ENCODE peak calls at places on chromosomes 16 and 17, in seven cellular contexts. One of them, this sample, is unnamed.

GRCh38 chr16:72129976-72130656 is 36.5 kb downstream of the DHX38 start:
- DNase-seq in adrenal gland: no peak
- DNase-seq in cardiac muscle cell: no peak
- DNase-seq in neural progenitor cell: no peak
- DNase-seq in fibroblast of the aortic adventitia: no peak
- DNase-seq in coronary artery: no peak
- DNase-seq in upper lobe of left lung: no peak
- DNase-seq in this sample: no peak

GRCh38 chr16:88768041-88768876 is 16.8 kb downstream of the PIEZO1 start:
- DNase-seq in upper lobe of left lung: peak; percentile 95
- DNase-seq in neural progenitor cell: peak; percentile 65
- DNase-seq in coronary artery: no peak
- DNase-seq in cardiac muscle cell: peak; percentile 87
- DNase-seq in fibroblast of the aortic adventitia: peak; percentile 69
- DNase-seq in adrenal gland: peak; percentile 40
- DNase-seq in this sample: no peak

GRCh38 chr16:77745972-77746371 is 23.7 kb downstream of the NUDT7 start:
- DNase-seq in adrenal gland: no peak
- DNase-seq in neural progenitor cell: no peak
- DNase-seq in upper lobe of left lung: no peak
- DNase-seq in coronary artery: no peak
- DNase-seq in fibroblast of the aortic adventitia: peak; percentile 3
- DNase-seq in cardiac muscle cell: no peak
- DNase-seq in this sample: no peak

GRCh38 chr16:88487920-88488842 is 35.1 kb downstream of the ZFPM1 start:
- DNase-seq in cardiac muscle cell: no peak
- DNase-seq in upper lobe of left lung: no peak
- DNase-seq in fibroblast of the aortic adventitia: no peak
- DNase-seq in neural progenitor cell: no peak
- DNase-seq in adrenal gland: no peak
- DNase-seq in coronary artery: no peak
- DNase-seq in this sample: no peak

GRCh38 chr17:71224824-71225575 is 895.8 kb upstream of the SOX9 start:
- DNase-seq in neural progenitor cell: no peak
- DNase-seq in upper lobe of left lung: no peak
- DNase-seq in coronary artery: no peak
- DNase-seq in cardiac muscle cell: peak; percentile 28
- DNase-seq in fibroblast of the aortic adventitia: no peak
- DNase-seq in adrenal gland: no peak
- DNase-seq in this sample: no peak

GRCh38 chr16:74297296-74297665 is 667 bp downstream of the PSMD7 start:
- DNase-seq in neural progenitor cell: peak; percentile 25
- DNase-seq in upper lobe of left lung: no peak
- DNase-seq in cardiac muscle cell: peak; percentile 20
- DNase-seq in fibroblast of the aortic adventitia: peak; percentile 28
- DNase-seq in coronary artery: no peak
- DNase-seq in adrenal gland: peak; percentile 55
- DNase-seq in this sample: no peak

GRCh38 chr16:53714080-53715050 is 10.4 kb downstream of the FTO start:
- DNase-seq in cardiac muscle cell: peak; percentile 42
- DNase-seq in fibroblast of the aortic adventitia: peak; percentile 30
- DNase-seq in neural progenitor cell: peak; percentile 28
- DNase-seq in coronary artery: no peak
- DNase-seq in upper lobe of left lung: no peak
- DNase-seq in adrenal gland: peak; percentile 37
- DNase-seq in this sample: no peak

GRCh38 chr16:24800586-24800985 is 45.2 kb upstream of the SLC5A11 start:
- DNase-seq in coronary artery: no peak
- DNase-seq in adrenal gland: no peak
- DNase-seq in neural progenitor cell: no peak
- DNase-seq in cardiac muscle cell: peak; percentile 40
- DNase-seq in upper lobe of left lung: no peak
- DNase-seq in fibroblast of the aortic adventitia: peak; percentile 28
- DNase-seq in this sample: no peak

GRCh38 chr17:31548709-31549108 is 157.2 kb downstream of the RAB11FIP4 start:
- DNase-seq in adrenal gland: no peak
- DNase-seq in neural progenitor cell: no peak
- DNase-seq in coronary artery: no peak
- DNase-seq in upper lobe of left lung: no peak
- DNase-seq in fibroblast of the aortic adventitia: no peak
- DNase-seq in cardiac muscle cell: no peak
- DNase-seq in this sample: no peak

GRCh38 chr17:4499431-4500187 is 928 bp downstream of the SPNS2 start:
- DNase-seq in cardiac muscle cell: no peak
- DNase-seq in neural progenitor cell: peak; percentile 72
- DNase-seq in adrenal gland: no peak
- DNase-seq in upper lobe of left lung: peak; percentile 90
- DNase-seq in fibroblast of the aortic adventitia: no peak
- DNase-seq in coronary artery: no peak
- DNase-seq in this sample: peak; percentile 30

GRCh38 chr16:67265834-67266233 is 13.5 kb upstream of the PLEKHG4 start:
- DNase-seq in upper lobe of left lung: no peak
- DNase-seq in neural progenitor cell: no peak
- DNase-seq in cardiac muscle cell: no peak
- DNase-seq in coronary artery: no peak
- DNase-seq in adrenal gland: no peak
- DNase-seq in fibroblast of the aortic adventitia: no peak
- DNase-seq in this sample: no peak

GRCh38 chr16:87416826-87417471 is 24.8 kb downstream of the MAP1LC3B start:
- DNase-seq in neural progenitor cell: peak; percentile 19
- DNase-seq in adrenal gland: peak; percentile 71
- DNase-seq in fibroblast of the aortic adventitia: peak; percentile 81
- DNase-seq in coronary artery: no peak
- DNase-seq in upper lobe of left lung: no peak
- DNase-seq in cardiac muscle cell: peak; percentile 75
- DNase-seq in this sample: no peak

GRCh38 chr16:11615756-11616447 is 29.2 kb upstream of the LITAF start:
- DNase-seq in upper lobe of left lung: no peak
- DNase-seq in coronary artery: no peak
- DNase-seq in adrenal gland: no peak
- DNase-seq in neural progenitor cell: no peak
- DNase-seq in cardiac muscle cell: no peak
- DNase-seq in fibroblast of the aortic adventitia: no peak
- DNase-seq in this sample: no peak

DNA sequence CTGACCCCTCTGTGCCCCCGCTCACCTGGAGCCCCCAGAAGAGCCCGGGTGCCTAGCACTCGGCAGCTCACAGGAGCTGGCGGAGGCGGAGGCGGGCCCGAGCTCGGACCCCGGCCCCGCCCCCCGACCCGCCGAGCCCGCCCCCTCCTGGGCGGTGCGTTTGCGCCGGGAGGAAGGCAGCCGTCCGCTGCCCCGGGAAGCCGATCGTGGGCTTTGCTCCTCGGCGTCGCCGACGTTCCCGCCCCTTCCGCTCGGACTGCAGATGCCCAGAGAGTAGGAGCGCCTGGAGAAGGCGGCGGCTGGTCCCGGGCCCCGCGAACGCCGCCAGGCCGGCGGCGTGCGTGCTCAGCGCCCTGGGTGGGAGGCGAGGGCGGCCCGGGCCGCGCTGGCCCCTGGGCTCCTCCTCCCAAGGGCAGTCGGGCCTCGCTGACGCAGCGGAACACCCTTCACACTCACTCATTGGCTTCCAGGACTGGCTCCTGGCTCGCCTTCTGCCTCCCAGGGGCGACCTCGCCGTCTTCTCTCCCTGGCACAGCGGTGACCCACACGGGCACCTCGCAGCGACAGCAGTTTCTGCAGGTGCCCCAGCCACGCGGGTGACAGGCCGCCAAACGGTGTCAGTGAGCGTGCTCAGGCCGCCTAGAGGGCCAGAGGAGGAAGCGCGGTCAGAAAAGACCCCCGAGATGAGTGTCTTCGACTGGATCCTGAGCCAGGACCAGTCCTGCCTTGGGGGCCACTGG is at the start of gene PLSCR3:
- DNase-seq in fibroblast of the aortic adventitia: peak; percentile 81
- DNase-seq in coronary artery: peak; percentile 90
- DNase-seq in cardiac muscle cell: peak; percentile 93
- DNase-seq in neural progenitor cell: peak; percentile 94
- DNase-seq in upper lobe of left lung: peak; percentile 98
- DNase-seq in adrenal gland: peak; percentile 94
- DNase-seq in this sample: peak; percentile 94
- TF ChIP-seq CTCF in fibroblast of the aortic adventitia: peak; percentile 58
- TF ChIP-seq CTCF in coronary artery: no peak
- TF ChIP-seq CTCF in cardiac muscle cell: peak; percentile 40
- TF ChIP-seq CTCF in neural progenitor cell: peak; percentile 59
- TF ChIP-seq CTCF in upper lobe of left lung: no peak
- TF ChIP-seq CTCF in adrenal gland: peak; percentile 61
- TF ChIP-seq CTCF in this sample: no peak

GRCh38 chr17:61174310-61174709 is 225.3 kb upstream of the TBX2 start:
- DNase-seq in coronary artery: no peak
- DNase-seq in cardiac muscle cell: no peak
- DNase-seq in adrenal gland: no peak
- DNase-seq in upper lobe of left lung: no peak
- DNase-seq in neural progenitor cell: no peak
- DNase-seq in fibroblast of the aortic adventitia: no peak
- DNase-seq in this sample: no peak
- TF ChIP-seq CTCF in coronary artery: no peak
- TF ChIP-seq CTCF in cardiac muscle cell: no peak
- TF ChIP-seq CTCF in adrenal gland: no peak
- TF ChIP-seq CTCF in upper lobe of left lung: no peak
- TF ChIP-seq CTCF in neural progenitor cell: no peak
- TF ChIP-seq CTCF in fibroblast of the aortic adventitia: no peak
- TF ChIP-seq CTCF in this sample: no peak

GRCh38 chr16:8712589-8713361 is 38.4 kb downstream of the ABAT start:
- DNase-seq in cardiac muscle cell: no peak
- DNase-seq in upper lobe of left lung: peak; percentile 57
- DNase-seq in fibroblast of the aortic adventitia: no peak
- DNase-seq in adrenal gland: no peak
- DNase-seq in coronary artery: no peak
- DNase-seq in neural progenitor cell: peak; percentile 78
- DNase-seq in this sample: no peak
- TF ChIP-seq CTCF in cardiac muscle cell: no peak
- TF ChIP-seq CTCF in upper lobe of left lung: no peak
- TF ChIP-seq CTCF in fibroblast of the aortic adventitia: no peak
- TF ChIP-seq CTCF in adrenal gland: no peak
- TF ChIP-seq CTCF in coronary artery: no peak
- TF ChIP-seq CTCF in neural progenitor cell: no peak
- TF ChIP-seq CTCF in this sample: no peak

GRCh38 chr16:68833251-68833650 is 10.1 kb upstream of the TANGO6 start:
- DNase-seq in coronary artery: no peak
- DNase-seq in fibroblast of the aortic adventitia: no peak
- DNase-seq in cardiac muscle cell: no peak
- DNase-seq in upper lobe of left lung: no peak
- DNase-seq in neural progenitor cell: no peak
- DNase-seq in adrenal gland: no peak
- DNase-seq in this sample: no peak
- TF ChIP-seq CTCF in coronary artery: no peak
- TF ChIP-seq CTCF in fibroblast of the aortic adventitia: no peak
- TF ChIP-seq CTCF in cardiac muscle cell: no peak
- TF ChIP-seq CTCF in upper lobe of left lung: no peak
- TF ChIP-seq CTCF in neural progenitor cell: no peak
- TF ChIP-seq CTCF in adrenal gland: no peak
- TF ChIP-seq CTCF in this sample: no peak

GRCh38 chr17:69246726-69247375 is 18.2 kb upstream of the ABCA10 start:
- DNase-seq in cardiac muscle cell: peak; percentile 76
- DNase-seq in upper lobe of left lung: no peak
- DNase-seq in fibroblast of the aortic adventitia: peak; percentile 81
- DNase-seq in coronary artery: no peak
- DNase-seq in adrenal gland: no peak
- DNase-seq in neural progenitor cell: peak; percentile 60
- DNase-seq in this sample: no peak
- TF ChIP-seq CTCF in cardiac muscle cell: peak; percentile 53
- TF ChIP-seq CTCF in upper lobe of left lung: peak; percentile 38
- TF ChIP-seq CTCF in fibroblast of the aortic adventitia: peak; percentile 46
- TF ChIP-seq CTCF in coronary artery: peak; percentile 31
- TF ChIP-seq CTCF in adrenal gland: peak; percentile 57
- TF ChIP-seq CTCF in neural progenitor cell: peak; percentile 78
- TF ChIP-seq CTCF in this sample: peak; percentile 66

DNA sequence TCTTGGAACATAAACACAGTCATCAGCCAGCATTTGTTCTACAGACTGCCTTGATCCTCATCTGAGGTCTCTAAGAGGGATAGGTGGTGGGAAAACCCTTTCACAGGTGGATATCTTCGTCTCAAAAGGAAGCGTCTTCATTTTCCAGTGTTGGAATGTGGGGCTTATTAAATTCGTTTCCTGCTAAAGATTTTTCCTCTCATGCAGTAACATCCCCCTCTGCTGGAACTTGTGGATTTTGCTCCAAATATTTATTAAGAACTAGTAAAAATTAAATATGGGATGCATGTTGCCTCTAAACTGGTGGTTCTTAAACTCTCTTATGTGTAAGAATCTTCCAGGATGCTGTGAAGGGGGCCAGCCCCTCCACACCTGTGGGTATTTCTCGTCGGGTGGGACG is 20.1 kb upstream of the MLYCD start:
- DNase-seq in fibroblast of the aortic adventitia: peak; percentile 77
- DNase-seq in cardiac muscle cell: peak; percentile 73
- DNase-seq in neural progenitor cell: peak; percentile 52
- DNase-seq in coronary artery: no peak
- DNase-seq in adrenal gland: peak; percentile 15
- DNase-seq in upper lobe of left lung: no peak
- DNase-seq in this sample: no peak
- TF ChIP-seq CTCF in fibroblast of the aortic adventitia: peak; percentile 64
- TF ChIP-seq CTCF in cardiac muscle cell: peak; percentile 57
- TF ChIP-seq CTCF in neural progenitor cell: peak; percentile 64
- TF ChIP-seq CTCF in coronary artery: peak; percentile 24
- TF ChIP-seq CTCF in adrenal gland: peak; percentile 61
- TF ChIP-seq CTCF in upper lobe of left lung: peak; percentile 29
- TF ChIP-seq CTCF in this sample: no peak

DNA sequence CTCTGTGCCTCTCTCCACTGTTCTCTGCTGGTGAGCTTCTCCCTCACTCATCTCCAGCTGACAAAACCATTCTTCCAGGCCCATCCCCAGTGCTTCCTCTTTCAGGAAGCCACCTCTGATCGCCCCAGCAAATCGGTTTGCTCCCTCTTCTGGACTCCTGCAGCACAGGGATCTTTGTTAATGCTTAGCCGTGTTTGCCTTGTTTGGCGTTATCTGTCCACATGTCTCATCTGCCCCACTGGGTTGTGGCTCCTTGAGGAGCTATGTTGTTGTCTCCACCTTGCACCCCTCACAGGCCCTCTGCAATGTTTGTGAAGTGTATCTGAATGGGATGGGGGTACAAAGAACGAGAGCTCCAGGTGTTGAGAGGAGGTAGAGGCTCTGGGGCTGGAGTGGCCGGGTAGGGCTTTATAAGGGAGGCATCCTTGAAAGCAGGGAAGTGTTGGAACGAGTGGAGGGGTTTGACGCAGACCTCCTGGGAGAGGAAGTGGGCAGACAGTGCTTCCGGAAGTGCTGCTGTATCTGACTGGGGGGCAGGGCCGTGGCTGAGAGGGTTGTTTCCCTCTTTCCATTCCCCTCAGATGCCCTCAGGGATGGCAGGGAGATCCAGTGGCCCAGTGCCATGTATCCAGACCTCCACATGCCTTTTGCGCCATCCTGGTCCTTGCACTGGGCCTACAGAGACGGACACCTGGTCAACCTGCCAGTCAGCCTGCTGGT is 27.8 kb downstream of the CASKIN2 start:
- DNase-seq in upper lobe of left lung: no peak
- DNase-seq in fibroblast of the aortic adventitia: no peak
- DNase-seq in coronary artery: peak; percentile 70
- DNase-seq in cardiac muscle cell: peak; percentile 52
- DNase-seq in neural progenitor cell: no peak
- DNase-seq in adrenal gland: peak; percentile 63
- DNase-seq in this sample: peak; percentile 36
- TF ChIP-seq CTCF in upper lobe of left lung: no peak
- TF ChIP-seq CTCF in fibroblast of the aortic adventitia: no peak
- TF ChIP-seq CTCF in coronary artery: no peak
- TF ChIP-seq CTCF in cardiac muscle cell: no peak
- TF ChIP-seq CTCF in neural progenitor cell: no peak
- TF ChIP-seq CTCF in adrenal gland: no peak
- TF ChIP-seq CTCF in this sample: no peak

GRCh38 chr16:58464916-58465731 is 34.8 kb upstream of the NDRG4 start:
- DNase-seq in upper lobe of left lung: no peak
- DNase-seq in fibroblast of the aortic adventitia: no peak
- DNase-seq in neural progenitor cell: peak; percentile 69
- DNase-seq in coronary artery: no peak
- DNase-seq in adrenal gland: peak; percentile 62
- DNase-seq in cardiac muscle cell: no peak
- DNase-seq in this sample: no peak
- TF ChIP-seq CTCF in upper lobe of left lung: no peak
- TF ChIP-seq CTCF in fibroblast of the aortic adventitia: peak; percentile 31
- TF ChIP-seq CTCF in neural progenitor cell: peak; percentile 52
- TF ChIP-seq CTCF in coronary artery: no peak
- TF ChIP-seq CTCF in adrenal gland: peak; percentile 38
- TF ChIP-seq CTCF in cardiac muscle cell: peak; percentile 26
- TF ChIP-seq CTCF in this sample: no peak

This sample was measured in activated B cell treated with CpG ODN at 0.5 μM for 24 hours.